ENCODE peak calls at places on chromosomes 3 and 15, in six cellular contexts. P, W, E, H, V and I are unnamed samples.
A peak's percentile ranks its signal among the peaks of the same experiment; 100 is the strongest.

GRCh38 chr3:78086150-78086549 is 1046.3 kb downstream of the ROBO2 start:
- DNase-seq in P (no peak), W (no peak), H (no peak), V (no peak), E (no peak), I (no peak)

GRCh38 chr3:47961815-47962606 is 54.2 kb downstream of the MAP4 start:
- DNase-seq in W (peak; percentile 8), E (no peak), P (peak; percentile 17), V (peak; percentile 19), H (no peak), I (no peak)

GRCh38 chr15:62624541-62625399 is 417.8 kb upstream of the TPM1 start:
- DNase-seq in W (no peak), H (no peak), E (peak; percentile 1), P (no peak), V (no peak), I (no peak)

GRCh38 chr3:159130108-159130507 is 328.3 kb downstream of the MFSD1 start:
- DNase-seq in E (no peak), H (no peak), W (no peak), V (no peak), P (no peak), I (no peak)

GRCh38 chr3:45367451-45367850 is 20.9 kb upstream of the LARS2 start:
- DNase-seq in H (no peak), P (no peak), E (no peak), W (no peak), V (no peak), I (no peak)

GRCh38 chr3:123194552-123194951 is 7.2 kb upstream of the SEC22A start:
- DNase-seq in W (no peak), E (no peak), P (no peak), V (no peak), H (no peak), I (no peak)

GRCh38 chr15:58903232-58903631 is 30.2 kb downstream of the SLTM start:
- DNase-seq in E (no peak), W (no peak), H (no peak), P (no peak), V (no peak), I (no peak)

GRCh38 chr15:65979316-65979715 is 110.0 kb downstream of the RAB11A start:
- DNase-seq in W (no peak), H (peak; percentile 27), E (no peak), P (no peak), V (peak; percentile 84), I (no peak)

GRCh38 chr15:31977812-31978662 is 52.3 kb upstream of the CHRNA7 start:
- DNase-seq in V (peak; percentile 53), P (no peak), H (peak; percentile 38), E (peak; percentile 70), W (peak; percentile 66), I (peak; percentile 79)

GRCh38 chr3:29773481-29773880 is 492.6 kb downstream of the RBMS3 start:
- DNase-seq in P (no peak), H (no peak), W (no peak), V (no peak), E (no peak), I (no peak)

GRCh38 chr3:107988464-107989156 is 102.2 kb downstream of the CD47 start:
- DNase-seq in H (no peak), V (peak; percentile 63), E (no peak), P (no peak), W (no peak), I (peak; percentile 83)

GRCh38 chr15:37252530-37252929 is 152.2 kb upstream of the MEIS2 start:
- DNase-seq in P (no peak), W (no peak), H (no peak), E (no peak), V (no peak), I (no peak)

GRCh38 chr3:24185738-24186384 is 240.8 kb downstream of the NR1D2 start:
- DNase-seq in P (no peak), W (peak; percentile 6), E (peak; percentile 25), V (peak; percentile 40), H (peak; percentile 50), I (no peak)

GRCh38 chr3:15601046-15601398 is 347 bp downstream of the HACL1 start:
- DNase-seq in P (no peak), H (no peak), W (no peak), V (peak; percentile 4), E (no peak), I (no peak)

GRCh38 chr3:12870942-12871341 is 29.6 kb upstream of the RPL32 start:
- DNase-seq in H (peak; percentile 68), E (peak; percentile 29), V (no peak), W (no peak), P (no peak), I (no peak)

GRCh38 chr3:107797586-107797985 is 274.8 kb downstream of the BBX start:
- DNase-seq in P (no peak), V (peak; percentile 44), W (no peak), E (no peak), H (no peak), I (no peak)

GRCh38 chr15:45106002-45106790 is 7.8 kb downstream of the DUOX2 start:
- DNase-seq in V (no peak), P (no peak), E (no peak), W (no peak), H (no peak), I (no peak)

GRCh38 chr3:123817413-123817812 is 66.7 kb downstream of the MYLK start:
- DNase-seq in V (no peak), W (no peak), P (no peak), H (no peak), E (no peak), I (no peak)

GRCh38 chr15:62886431-62887071 is 156.0 kb upstream of the TPM1 start:
- DNase-seq in H (no peak), E (no peak), W (peak; percentile 25), V (no peak), P (no peak), I (no peak)

GRCh38 chr3:128318275-128318920 is 148.3 kb downstream of the DNAJB8 start:
- DNase-seq in E (no peak), P (no peak), H (no peak), W (no peak), V (no peak), I (no peak)

GRCh38 chr3:157871838-157872497 is 234.3 kb downstream of the SHOX2 start:
- DNase-seq in W (no peak), P (no peak), E (no peak), H (no peak), V (no peak), I (no peak)

GRCh38 chr15:72037321-72037720 is 80.6 kb downstream of the MYO9A start:
- DNase-seq in V (no peak), W (no peak), H (no peak), P (no peak), E (no peak), I (no peak)

GRCh38 chr3:98657429-98657828 is 64.0 kb upstream of the CPOX start:
- DNase-seq in E (peak; percentile 48), W (no peak), P (no peak), V (no peak), H (peak; percentile 33), I (peak; percentile 76)

GRCh38 chr3:134330895-134331810 is 43.1 kb downstream of the AMOTL2 start:
- DNase-seq in P (no peak), H (no peak), W (no peak), E (no peak), V (peak; percentile 86), I (no peak)

GRCh38 chr3:110680365-110680909 is 391.2 kb upstream of the NECTIN3 start:
- DNase-seq in V (no peak), W (no peak), H (no peak), P (no peak), E (no peak), I (no peak)

GRCh38 chr3:65245133-65246076 is 557.6 kb upstream of the ADAMTS9 start:
- DNase-seq in H (no peak), E (no peak), V (no peak), W (peak; percentile 2), P (no peak), I (no peak)

GRCh38 chr15:38707802-38708671 is 143.4 kb upstream of the RASGRP1 start:
- DNase-seq in V (peak; percentile 54), P (no peak), W (no peak), H (peak; percentile 52), E (peak; percentile 28), I (no peak)

GRCh38 chr3:161239700-161240099 is 18.6 kb downstream of the NMD3 start:
- DNase-seq in V (no peak), H (no peak), P (no peak), E (no peak), W (no peak), I (no peak)

GRCh38 chr15:31243895-31244294 is 82.7 kb upstream of the KLF13 start:
- DNase-seq in W (no peak), P (no peak), V (no peak), E (no peak), H (no peak), I (no peak)

GRCh38 chr15:100174532-100174931 is 167.2 kb downstream of the ADAMTS17 start:
- DNase-seq in W (no peak), P (no peak), V (no peak), H (no peak), E (no peak), I (no peak)

GRCh38 chr3:189297957-189298356 is 126.2 kb downstream of the TPRG1 start:
- DNase-seq in V (no peak), E (no peak), H (no peak), P (no peak), W (no peak), I (no peak)

GRCh38 chr3:64084640-64085039 is 61.3 kb upstream of the PSMD6 start:
- DNase-seq in P (no peak), E (no peak), V (peak; percentile 51), W (no peak), H (no peak), I (no peak)

GRCh38 chr15:41443275-41443674 is 26.4 kb downstream of the RTF1 start:
- DNase-seq in E (no peak), V (no peak), W (no peak), P (no peak), H (no peak), I (no peak)

GRCh38 chr3:15983232-15983631 is 185.5 kb upstream of the ANKRD28 start:
- DNase-seq in P (no peak), V (peak; percentile 53), E (no peak), H (no peak), W (no peak), I (no peak)

GRCh38 chr3:45793482-45794176 is 2.7 kb downstream of the SLC6A20 start:
- DNase-seq in E (no peak), V (no peak), H (no peak), W (no peak), P (no peak), I (no peak)

GRCh38 chr15:63256433-63256884 is 20.9 kb upstream of the APH1B start:
- DNase-seq in E (no peak), P (no peak), W (no peak), V (peak; percentile 81), H (no peak), I (no peak)

GRCh38 chr3:142285057-142285666 is 59.8 kb upstream of the GK5 start:
- DNase-seq in W (no peak), H (no peak), E (no peak), V (no peak), P (no peak), I (no peak)